ENCODE peak calls at places on chromosome 3, in four cellular contexts. S, U, Z and K are unnamed samples.

GRCh38 chr3:12181301-12181700 is 22.6 kb upstream of the TIMP4 start:
- DNase-seq in Z (no peak), U (no peak), S (no peak), K (no peak)

GRCh38 chr3:60594025-60594424 is 657.2 kb downstream of the FHIT start:
- DNase-seq in Z (no peak), U (no peak), S (no peak), K (no peak)

GRCh38 chr3:13420817-13421755 is 964 bp upstream of the NUP210 start:
- DNase-seq in U (peak; percentile 87), Z (no peak), S (peak; percentile 57), K (no peak)

GRCh38 chr3:104392327-104392726 is 974.4 kb upstream of the ALCAM start:
- DNase-seq in U (no peak), Z (no peak), S (no peak), K (peak; percentile 4)

GRCh38 chr3:58874795-58875194 is 175.0 kb downstream of the CFAP20DC start:
- DNase-seq in Z (no peak), S (peak; percentile 59), U (no peak), K (no peak)

GRCh38 chr3:87997298-87997697 is 61.5 kb downstream of the CGGBP1 start:
- DNase-seq in S (peak; percentile 26), Z (no peak), U (no peak), K (no peak)

GRCh38 chr3:187986514-187986934 is 167.4 kb upstream of the LPP start:
- DNase-seq in U (peak; percentile 28), Z (no peak), S (no peak), K (no peak)

GRCh38 chr3:50850639-50851511 is 176.1 kb downstream of the DOCK3 start:
- DNase-seq in Z (no peak), U (no peak), S (no peak), K (no peak)

GRCh38 chr3:178551916-178552321 is 15.7 kb downstream of the KCNMB2 start:
- DNase-seq in S (no peak), U (no peak), Z (no peak), K (no peak)

GRCh38 chr3:14144423-14145075 is 19.7 kb downstream of the TMEM43 start:
- DNase-seq in S (peak; percentile 52), U (peak; percentile 87), Z (no peak), K (peak; percentile 96)

GRCh38 chr3:63048927-63049326 is 173.7 kb upstream of the CADPS start:
- DNase-seq in U (no peak), Z (no peak), S (no peak), K (no peak)

GRCh38 chr3:188594137-188594536 is 440.2 kb downstream of the LPP start:
- DNase-seq in U (no peak), S (no peak), Z (no peak), K (no peak)

GRCh38 chr3:51675201-51675611 is 4.2 kb downstream of the TEX264 start:
- DNase-seq in U (no peak), S (no peak), Z (no peak), K (no peak)

GRCh38 chr3:173111321-173111720 is 29.7 kb downstream of the SPATA16 start:
- DNase-seq in S (no peak), U (no peak), Z (no peak), K (no peak)

GRCh38 chr3:178455264-178455663 is 81.0 kb upstream of the KCNMB2 start:
- DNase-seq in U (no peak), S (no peak), Z (no peak), K (no peak)

GRCh38 chr3:22269827-22270226 is 518.8 kb upstream of the ZNF385D start:
- DNase-seq in S (no peak), Z (no peak), U (no peak), K (no peak)

GRCh38 chr3:84567796-84568195 is 391.0 kb upstream of the CADM2 start:
- DNase-seq in U (no peak), Z (no peak), S (no peak), K (no peak)

GRCh38 chr3:177875786-177876476 is 660.3 kb upstream of the KCNMB2 start:
- DNase-seq in Z (no peak), U (no peak), S (no peak), K (no peak)

GRCh38 chr3:192835818-192836468 is 81.7 kb downstream of the MB21D2 start:
- DNase-seq in S (no peak), Z (no peak), U (no peak), K (no peak)

GRCh38 chr3:47441796-47442551 is 33.8 kb downstream of the SCAP start:
- DNase-seq in S (no peak), U (no peak), Z (no peak), K (peak; percentile 63)

GRCh38 chr3:123384256-123384655 is 64.6 kb downstream of the ADCY5 start:
- DNase-seq in S (no peak), U (no peak), Z (no peak), K (no peak)

GRCh38 chr3:24365168-24365567 is 129.5 kb downstream of the THRB start:
- DNase-seq in U (no peak), Z (no peak), S (no peak), K (peak; percentile 90)

GRCh38 chr3:137978328-137978727 is 31.6 kb upstream of the CLDN18 start:
- DNase-seq in U (no peak), S (no peak), Z (no peak), K (no peak)

GRCh38 chr3:136329593-136329992 is 79.5 kb downstream of the PCCB start:
- DNase-seq in Z (no peak), U (no peak), S (no peak), K (no peak)
- TF ChIP-seq HDAC6 in Z (no peak), U (no peak), S (no peak), K (no peak)

GRCh38 chr3:48562367-48563095 is 1.1 kb downstream of the UCN2 start:
- DNase-seq in Z (no peak), U (no peak), S (no peak), K (no peak)

GRCh38 chr3:48564667-48565066 is 1.1 kb upstream of the UCN2 start:
- DNase-seq in S (no peak), U (no peak), Z (no peak), K (no peak)

GRCh38 chr3:48563382-48563918 is at the start of gene UCN2:
- DNase-seq in U (no peak), Z (no peak), S (no peak), K (no peak)

GRCh38 chr3:48565186-48565585 is 1.6 kb upstream of the UCN2 start:
- DNase-seq in U (no peak), Z (no peak), S (no peak), K (no peak)

GRCh38 chr3:48564022-48564421 is 441 bp upstream of the UCN2 start:
- DNase-seq in S (no peak), U (no peak), Z (no peak), K (peak; percentile 58)
- TF ChIP-seq HDAC6 in S (no peak), U (no peak), Z (no peak), K (no peak)

DNA sequence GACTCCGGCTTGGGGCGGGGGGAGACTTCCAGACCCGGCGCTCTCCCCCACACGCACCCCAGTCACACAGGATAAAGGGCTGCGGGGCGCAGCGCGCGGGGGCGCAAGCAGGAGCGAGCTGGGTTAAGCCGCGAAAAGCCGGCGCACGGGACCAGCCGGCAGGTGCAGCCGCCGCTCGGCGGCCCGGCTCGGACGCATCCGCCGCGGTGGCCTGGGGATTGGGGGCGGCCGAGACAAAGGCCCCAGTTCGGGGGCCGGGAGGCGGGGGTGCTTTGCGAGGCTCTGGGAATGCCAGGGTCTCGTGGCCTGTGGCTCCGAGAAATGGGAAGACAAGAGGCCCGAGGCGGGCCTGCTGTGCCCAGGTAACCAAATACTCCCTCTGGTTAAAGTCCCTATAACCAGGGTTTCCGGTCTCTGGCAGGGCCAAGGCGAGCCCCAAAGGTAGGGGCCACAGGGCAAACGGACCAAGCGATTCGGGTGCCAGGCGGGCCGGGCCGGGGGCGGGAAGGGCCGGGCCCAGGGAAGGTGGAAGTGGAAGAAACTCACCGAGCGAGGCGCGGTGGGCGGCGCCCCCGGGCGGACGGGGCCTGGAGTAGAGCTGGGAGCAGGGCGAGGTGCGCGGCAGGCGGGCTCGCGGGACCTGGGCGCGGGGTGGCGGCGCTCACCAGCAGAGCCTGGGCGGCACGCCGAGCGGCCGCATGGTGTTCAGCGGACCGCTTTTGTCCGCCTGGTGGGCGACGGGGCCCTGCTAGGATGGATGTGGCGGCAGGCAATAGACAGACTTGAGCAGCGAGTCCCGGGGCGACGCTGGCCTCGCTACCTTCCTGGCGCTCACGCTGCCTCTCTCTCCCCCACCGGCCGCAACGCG is at the start of gene GATA2:
- DNase-seq in Z (no peak), U (no peak), S (no peak), K (no peak)
- TF ChIP-seq HDAC6 in Z (no peak), U (no peak), S (peak; percentile 58), K (no peak)

GRCh38 chr3:16480861-16481569 is 32.5 kb downstream of the RFTN1 start:
- DNase-seq in U (no peak), S (no peak), Z (no peak), K (no peak)

GRCh38 chr3:16482194-16482769 is 31.2 kb downstream of the RFTN1 start:
- DNase-seq in S (no peak), U (no peak), Z (no peak), K (no peak)

GRCh38 chr3:16484216-16484615 is 29.3 kb downstream of the RFTN1 start:
- DNase-seq in U (no peak), Z (no peak), S (no peak), K (no peak)

GRCh38 chr3:16481570-16481897 is 32.0 kb downstream of the RFTN1 start:
- DNase-seq in U (no peak), S (no peak), Z (no peak), K (no peak)

DNA sequence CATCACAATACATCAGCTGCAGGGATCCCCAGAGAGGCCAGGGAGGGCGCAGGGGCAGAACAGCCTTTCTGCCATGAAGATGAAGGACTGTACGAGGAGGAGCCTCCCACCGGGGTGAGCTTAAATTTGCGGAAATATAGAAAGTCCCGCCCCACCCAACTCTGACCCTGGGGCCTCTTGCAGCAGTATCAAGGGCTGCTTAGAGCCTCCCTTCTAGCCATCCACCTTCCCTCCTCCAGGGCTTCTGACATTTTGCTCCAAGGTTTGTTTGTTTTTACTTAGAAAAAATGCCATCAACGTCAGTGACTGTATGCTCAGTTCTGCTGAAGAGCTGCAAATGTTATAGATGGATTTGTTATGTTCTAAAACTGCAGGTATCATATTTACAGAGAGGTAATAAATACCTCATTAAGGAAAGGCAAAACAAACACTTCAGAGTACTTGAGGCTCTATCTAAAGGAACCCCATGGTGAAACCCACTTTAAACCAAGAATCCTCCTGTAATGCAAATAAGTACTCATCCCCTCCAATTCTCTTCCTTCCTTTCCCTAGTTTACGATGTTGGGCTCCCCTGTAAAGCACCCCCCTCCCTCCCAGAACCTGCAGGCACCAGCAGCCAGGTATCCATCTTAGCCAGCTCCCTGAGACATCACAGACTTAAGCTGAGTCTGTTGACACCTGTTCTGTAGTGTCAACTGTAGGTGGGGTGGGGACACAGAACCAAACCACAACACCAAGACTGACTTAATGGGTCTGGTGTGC is 30.5 kb downstream of the RFTN1 start:
- DNase-seq in Z (peak; percentile 64), S (no peak), U (no peak), K (no peak)
- TF ChIP-seq HDAC6 in Z (no peak), S (no peak), U (no peak), K (no peak)